ENCODE peak calls at places on chromosomes 12 and 14, in nine cellular contexts. H is Calu3, R is psoas muscle, E is hepatocyte, J is A549, C is progenitor cell of endocrine pancreas, Y is Caco-2, P is lower leg skin, V is HFFc6. A is an unnamed sample.

GRCh38 chr14:71289536-71289935 is 382.3 kb downstream of the PCNX1 start:
- DNase-seq in H (no peak), R (no peak), E (no peak), J (no peak), C (no peak), Y (no peak), P (no peak), V (no peak), A (no peak)

GRCh38 chr14:58216544-58216943 is 16.6 kb downstream of the ACTR10 start:
- DNase-seq in H (no peak), R (no peak), E (no peak), J (no peak), C (no peak), Y (no peak), P (no peak), V (no peak), A (no peak)

GRCh38 chr12:68290126-68290525 is 36.7 kb upstream of the IL22 start:
- DNase-seq in H (no peak), R (no peak), E (no peak), J (no peak), C (no peak), Y (no peak), P (no peak), V (peak), A (no peak)

GRCh38 chr12:130872179-130873096 is 572 bp downstream of the RAN start:
- DNase-seq in H (peak), R (peak), E (peak), J (peak), C (peak), Y (peak), P (no peak), V (no peak), A (peak)

GRCh38 chr12:123187637-123188036 is 36.7 kb upstream of the PITPNM2 start:
- DNase-seq in H (no peak), R (no peak), E (no peak), J (no peak), C (no peak), Y (no peak), P (peak), V (no peak), A (no peak)

GRCh38 chr12:99915251-99916082 is 69.3 kb downstream of the ANKS1B start:
- DNase-seq in H (no peak), R (no peak), E (no peak), J (peak), C (no peak), Y (peak), P (no peak), V (peak), A (no peak)

GRCh38 chr12:51013441-51013840 is 12.7 kb downstream of the SLC11A2 start:
- DNase-seq in H (no peak), R (no peak), E (no peak), J (no peak), C (no peak), Y (no peak), P (no peak), V (no peak), A (no peak)

GRCh38 chr12:41681898-41682297 is 462.8 kb downstream of the GXYLT1 start:
- DNase-seq in H (peak), R (no peak), E (no peak), J (no peak), C (no peak), Y (no peak), P (no peak), V (no peak), A (no peak)

GRCh38 chr12:116524964-116525379 is 34.2 kb upstream of the MAP1LC3B2 start:
- DNase-seq in H (no peak), R (no peak), E (no peak), J (no peak), C (no peak), Y (no peak), P (peak), V (no peak), A (no peak)

GRCh38 chr12:77754086-77754485 is 76.6 kb upstream of the NAV3 start:
- DNase-seq in H (no peak), R (no peak), E (no peak), J (no peak), C (no peak), Y (no peak), P (no peak), V (no peak), A (no peak)

GRCh38 chr12:89390802-89391673 is 38.7 kb upstream of the DUSP6 start:
- DNase-seq in H (no peak), R (no peak), E (peak), J (no peak), C (no peak), Y (peak), P (no peak), V (peak), A (no peak)

GRCh38 chr14:104732931-104733681 is 9.1 kb downstream of the ADSS1 start:
- DNase-seq in H (peak), R (peak), E (no peak), J (no peak), C (no peak), Y (no peak), P (no peak), V (no peak), A (no peak)

GRCh38 chr12:51846209-51846779 is 2.2 kb downstream of the FIGNL2 start:
- DNase-seq in H (no peak), R (no peak), E (no peak), J (no peak), C (no peak), Y (no peak), P (no peak), V (no peak), A (no peak)

GRCh38 chr12:81245458-81245857 is 167.6 kb downstream of the ACSS3 start:
- DNase-seq in H (no peak), R (no peak), E (peak), J (no peak), C (no peak), Y (no peak), P (no peak), V (no peak), A (no peak)

GRCh38 chr12:41264281-41264680 is 76.2 kb downstream of the PDZRN4 start:
- DNase-seq in H (no peak), R (no peak), E (no peak), J (no peak), C (no peak), Y (no peak), P (no peak), V (no peak), A (no peak)

GRCh38 chr12:77510985-77511384 is 319.7 kb upstream of the NAV3 start:
- DNase-seq in H (no peak), R (no peak), E (no peak), J (no peak), C (no peak), Y (no peak), P (no peak), V (no peak), A (no peak)

GRCh38 chr14:79809849-79810612 is 401.3 kb downstream of the DIO2 start:
- DNase-seq in H (peak), R (no peak), E (peak), J (peak), C (no peak), Y (peak), P (no peak), V (no peak), A (no peak)

GRCh38 chr14:57889245-57889644 is 23.4 kb upstream of the SLC35F4 start:
- DNase-seq in H (peak), R (no peak), E (peak), J (no peak), C (no peak), Y (no peak), P (no peak), V (no peak), A (no peak)

GRCh38 chr14:33794791-33795300 is 156.0 kb downstream of the EGLN3 start:
- DNase-seq in H (no peak), R (no peak), E (no peak), J (no peak), C (no peak), Y (no peak), P (no peak), V (peak), A (no peak)

GRCh38 chr14:90451953-90452352 is 55.1 kb downstream of the CALM1 start:
- DNase-seq in H (no peak), R (no peak), E (no peak), J (no peak), C (no peak), Y (no peak), P (no peak), V (no peak), A (no peak)

GRCh38 chr12:2662524-2662923 is 132.2 kb upstream of the FKBP4 start:
- DNase-seq in H (no peak), R (no peak), E (no peak), J (no peak), C (no peak), Y (no peak), P (no peak), V (no peak), A (no peak)

GRCh38 chr14:51094282-51094821 is 553 bp downstream of the TRIM9 start:
- DNase-seq in H (no peak), R (peak), E (peak), J (peak), C (no peak), Y (no peak), P (peak), V (no peak), A (peak)

GRCh38 chr12:64400041-64400440 is 4.2 kb upstream of the XPOT start:
- DNase-seq in H (no peak), R (no peak), E (no peak), J (no peak), C (no peak), Y (no peak), P (no peak), V (no peak), A (no peak)

GRCh38 chr14:35347323-35348043 is 55.3 kb downstream of the PSMA6 start:
- DNase-seq in H (no peak), R (peak), E (peak), J (no peak), C (no peak), Y (peak), P (no peak), V (no peak), A (peak)

GRCh38 chr12:91111366-91112321 is at the start of gene LUM:
- DNase-seq in H (no peak), R (peak), E (peak), J (no peak), C (no peak), Y (peak), P (no peak), V (peak), A (peak)

GRCh38 chr12:103933237-103933636 is 3.0 kb downstream of the HSP90B1 start:
- DNase-seq in H (no peak), R (no peak), E (no peak), J (no peak), C (no peak), Y (no peak), P (no peak), V (no peak), A (peak)

GRCh38 chr12:951166-951565 is 1.7 kb upstream of the RAD52 start:
- DNase-seq in H (no peak), R (no peak), E (peak), J (no peak), C (no peak), Y (peak), P (no peak), V (no peak), A (no peak)

GRCh38 chr14:75518625-75519024 is 3.6 kb upstream of the BATF start:
- DNase-seq in H (no peak), R (no peak), E (no peak), J (no peak), C (no peak), Y (peak), P (no peak), V (no peak), A (no peak)

GRCh38 chr12:49260165-49260564 is 4.7 kb upstream of the TUBA1C start:
- DNase-seq in H (no peak), R (no peak), E (no peak), J (no peak), C (no peak), Y (no peak), P (no peak), V (no peak), A (no peak)

GRCh38 chr12:90514325-90514724 is 440.7 kb downstream of the CCER1 start:
- DNase-seq in H (no peak), R (no peak), E (no peak), J (no peak), C (no peak), Y (no peak), P (no peak), V (no peak), A (no peak)

GRCh38 chr12:103181366-103182152 is 224.1 kb downstream of the ASCL1 start:
- DNase-seq in H (no peak), R (no peak), E (no peak), J (no peak), C (no peak), Y (no peak), P (no peak), V (no peak), A (no peak)

GRCh38 chr12:64923536-64923935 is 99.1 kb downstream of the TBC1D30 start:
- DNase-seq in H (no peak), R (no peak), E (no peak), J (no peak), C (no peak), Y (no peak), P (no peak), V (no peak), A (no peak)

GRCh38 chr14:99055816-99056215 is 216.2 kb downstream of the BCL11B start:
- DNase-seq in H (no peak), R (no peak), E (no peak), J (no peak), C (no peak), Y (no peak), P (peak), V (no peak), A (no peak)

GRCh38 chr14:36452850-36453249 is 67.2 kb downstream of the NKX2-1 start:
- DNase-seq in H (no peak), R (no peak), E (no peak), J (no peak), C (no peak), Y (no peak), P (no peak), V (no peak), A (no peak)

GRCh38 chr14:36451346-36452065 is 68.5 kb downstream of the NKX2-1 start:
- DNase-seq in H (no peak), R (no peak), E (no peak), J (no peak), C (no peak), Y (no peak), P (no peak), V (no peak), A (no peak)

GRCh38 chr14:36449903-36450302 is 70.1 kb downstream of the NKX2-1 start:
- DNase-seq in H (no peak), R (no peak), E (no peak), J (no peak), C (no peak), Y (no peak), P (no peak), V (no peak), A (no peak)

GRCh38 chr14:36454599-36455240 is 65.3 kb downstream of the NKX2-1 start:
- DNase-seq in H (no peak), R (no peak), E (peak), J (no peak), C (no peak), Y (peak), P (no peak), V (no peak), A (no peak)

DNA sequence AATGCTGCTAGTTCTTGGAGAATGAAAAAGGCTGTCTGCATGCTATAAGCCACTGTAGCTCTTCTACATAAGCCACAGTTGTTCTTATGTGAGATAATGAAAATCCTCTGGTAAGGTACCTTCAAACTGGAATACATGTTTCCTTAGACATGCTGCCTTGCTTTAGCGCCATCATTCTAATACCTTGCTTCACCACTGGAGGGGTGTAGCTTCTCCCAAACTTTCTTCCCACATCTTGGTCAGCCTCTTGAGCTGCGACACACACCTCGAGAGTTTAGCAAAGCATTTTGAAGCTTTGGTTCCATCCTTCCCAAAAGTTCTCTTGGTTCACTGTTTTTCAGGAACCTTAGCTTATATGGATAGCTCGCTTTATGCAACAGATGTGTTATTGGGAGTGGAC is 69.5 kb downstream of the NKX2-1 start:
- DNase-seq in H (no peak), R (no peak), E (no peak), J (no peak), C (no peak), Y (peak), P (no peak), V (no peak), A (no peak)
- TF ChIP-seq CTCF in H (no peak), R (no peak), E (no peak), J (no peak), C (no peak), Y (no peak), P (no peak), V (no peak), A (no peak)

DNA sequence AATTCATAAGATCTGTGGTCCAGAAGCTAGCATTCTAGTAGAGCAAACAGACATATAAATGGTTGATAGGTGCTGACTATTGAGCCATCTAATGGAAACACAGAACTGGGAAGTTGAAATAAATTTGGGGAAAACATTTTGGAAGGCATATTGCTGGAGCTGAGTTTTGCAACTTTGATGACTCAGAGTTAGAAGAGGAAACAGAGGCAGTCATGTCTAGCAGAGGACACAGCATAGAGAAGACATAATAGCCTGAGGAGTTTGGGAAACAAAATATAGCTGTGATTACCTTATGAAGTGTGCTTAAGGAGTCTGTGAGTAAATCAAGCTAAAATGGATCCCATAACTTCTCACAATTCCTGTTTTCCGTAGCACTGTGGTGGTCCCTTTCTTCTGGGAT is 86.9 kb upstream of the FLRT2 start:
- DNase-seq in H (no peak), R (no peak), E (no peak), J (no peak), C (no peak), Y (no peak), P (no peak), V (no peak), A (no peak)
- TF ChIP-seq CTCF in H (no peak), R (no peak), E (no peak), J (no peak), C (no peak), Y (no peak), P (no peak), V (no peak), A (no peak)

GRCh38 chr14:84493779-84494178 is 1036.2 kb upstream of the FLRT2 start:
- DNase-seq in H (no peak), R (no peak), E (no peak), J (no peak), C (no peak), Y (no peak), P (no peak), V (peak), A (no peak)
- TF ChIP-seq CTCF in H (no peak), R (no peak), E (no peak), J (no peak), C (no peak), Y (no peak), P (no peak), V (peak), A (no peak)

GRCh38 chr14:78156196-78156595 is 14.0 kb upstream of the NRXN3 start:
- DNase-seq in H (no peak), R (no peak), E (no peak), J (no peak), C (no peak), Y (no peak), P (no peak), V (no peak), A (no peak)

GRCh38 chr14:78153069-78153351 is 17.2 kb upstream of the NRXN3 start:
- DNase-seq in H (peak), R (no peak), E (no peak), J (no peak), C (no peak), Y (no peak), P (no peak), V (no peak), A (no peak)

GRCh38 chr14:78152246-78153068 is 17.7 kb upstream of the NRXN3 start:
- DNase-seq in H (no peak), R (no peak), E (no peak), J (no peak), C (no peak), Y (no peak), P (no peak), V (no peak), A (no peak)

GRCh38 chr14:78157855-78158436 is 12.2 kb upstream of the NRXN3 start:
- DNase-seq in H (peak), R (no peak), E (peak), J (no peak), C (peak), Y (peak), P (no peak), V (no peak), A (peak)

DNA sequence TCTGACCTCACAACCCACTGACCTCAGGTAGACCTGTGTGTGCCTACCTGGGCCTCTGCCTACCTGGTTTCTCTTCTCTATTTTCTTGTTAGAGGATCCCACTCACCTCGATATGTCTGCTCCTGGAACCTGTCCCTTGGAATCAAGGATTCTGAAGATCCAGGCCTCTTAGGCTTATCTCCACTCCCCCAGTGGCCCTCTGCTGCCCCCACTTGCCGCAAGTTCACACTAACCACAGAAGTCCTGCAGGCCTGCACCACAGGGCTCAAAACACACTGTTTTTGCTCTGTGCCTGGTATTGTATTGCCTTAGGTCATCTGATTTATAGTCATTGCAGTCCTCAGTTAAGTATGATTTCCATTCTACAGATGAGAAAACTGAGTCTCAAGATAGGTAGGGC is 15.3 kb upstream of the NRXN3 start:
- DNase-seq in H (peak), R (no peak), E (no peak), J (no peak), C (no peak), Y (peak), P (no peak), V (no peak), A (peak)
- TF ChIP-seq CTCF in H (no peak), R (no peak), E (no peak), J (peak), C (peak), Y (no peak), P (no peak), V (no peak), A (no peak)

GRCh38 chr12:54217309-54217661 is 28.5 kb upstream of the SMUG1 start:
- DNase-seq in H (no peak), R (no peak), E (no peak), J (no peak), C (no peak), Y (no peak), P (no peak), V (no peak), A (no peak)

GRCh38 chr12:54216580-54217308 is 28.0 kb upstream of the SMUG1 start:
- DNase-seq in H (peak), R (peak), E (peak), J (peak), C (peak), Y (peak), P (peak), V (peak), A (peak)

GRCh38 chr12:54215990-54216579 is 27.3 kb upstream of the SMUG1 start:
- DNase-seq in H (peak), R (no peak), E (peak), J (no peak), C (no peak), Y (no peak), P (peak), V (no peak), A (no peak)

GRCh38 chr12:54220092-54220557 is 31.3 kb upstream of the SMUG1 start:
- DNase-seq in H (peak), R (peak), E (peak), J (peak), C (peak), Y (peak), P (peak), V (peak), A (peak)

GRCh38 chr12:54217774-54218221 is 29.0 kb upstream of the SMUG1 start:
- DNase-seq in H (no peak), R (no peak), E (peak), J (no peak), C (no peak), Y (no peak), P (peak), V (no peak), A (peak)
- TF ChIP-seq CTCF in H (no peak), R (no peak), E (no peak), J (no peak), C (no peak), Y (no peak), P (no peak), V (no peak), A (no peak)

GRCh38 chr14:52678591-52678990 is 16.8 kb downstream of the ERO1A start:
- DNase-seq in H (no peak), R (no peak), E (no peak), J (peak), C (no peak), Y (peak), P (no peak), V (no peak), A (no peak)
- TF ChIP-seq CTCF in H (peak), R (no peak), E (peak), J (peak), C (peak), Y (peak), P (no peak), V (peak), A (peak)

GRCh38 chr14:67410313-67410712 is 1.7 kb downstream of the PLEK2 start:
- DNase-seq in H (peak), R (no peak), E (peak), J (no peak), C (no peak), Y (no peak), P (no peak), V (no peak), A (no peak)
- TF ChIP-seq CTCF in H (no peak), R (no peak), E (no peak), J (no peak), C (no peak), Y (no peak), P (no peak), V (no peak), A (no peak)

A was measured in nephron progenitor cell.